ENCODE peak calls at places on chromosomes 4 and X, in eight cellular contexts. M is posterior cingulate gyrus; P is NCI-H1436; G is RWPE2; X is activated CD4-positive, CD25-positive, alpha-beta regulatory T cell; E is RPMI7951; B is activated gamma-delta T cell treated with Interleukin-2 at 50 U/mL for 16 hours; K is NCI-H1417 treated with DMSO at 0.1 percent for 48 hours. O is an unnamed sample.

GRCh38 chr4:84938316-84938715 is 28.2 kb downstream of the WDFY3 start:
- DNase-seq in X (no peak), M (no peak), B (no peak), P (no peak), K (no peak), G (no peak), E (peak), O (no peak)

GRCh38 chrX:20571611-20572010 is 304.9 kb upstream of the RPS6KA3 start:
- DNase-seq in E (no peak), B (no peak), X (no peak), G (no peak), P (no peak), M (no peak), K (no peak), O (no peak)

GRCh38 chr4:53346920-53347852 is 18.7 kb downstream of the SCFD2 start:
- DNase-seq in P (no peak), M (no peak), X (no peak), E (peak), K (no peak), G (no peak), B (no peak), O (no peak)

GRCh38 chr4:112172180-112172579 is 26.9 kb downstream of the FAM241A start:
- DNase-seq in B (no peak), M (no peak), X (no peak), K (no peak), G (no peak), P (no peak), E (no peak), O (no peak)

GRCh38 chrX:107684956-107685385 is 56.7 kb downstream of the PRPS1 start:
- DNase-seq in G (peak), P (no peak), E (peak), B (no peak), K (no peak), M (no peak), X (no peak), O (no peak)

GRCh38 chrX:1841746-1842145 is 226.9 kb downstream of the ASMT start:
- DNase-seq in X (no peak), M (no peak), K (no peak), P (no peak), B (no peak), E (no peak), G (no peak), O (no peak)

GRCh38 chr4:110637408-110638131 is 14.7 kb upstream of the PITX2 start:
- DNase-seq in K (no peak), E (no peak), B (no peak), X (no peak), G (no peak), M (no peak), P (no peak), O (no peak)

GRCh38 chrX:34130980-34131744 is 952 bp downstream of the FAM47A start:
- DNase-seq in P (no peak), G (no peak), K (no peak), X (no peak), B (no peak), M (no peak), E (no peak), O (no peak)

GRCh38 chr4:73679836-73680235 is 59.6 kb upstream of the RASSF6 start:
- DNase-seq in B (no peak), X (no peak), K (no peak), E (peak), M (no peak), G (no peak), P (no peak), O (no peak)

GRCh38 chrX:70026851-70027200 is 22.9 kb downstream of the AWAT2 start:
- DNase-seq in B (no peak), X (no peak), G (no peak), P (no peak), K (no peak), M (no peak), E (no peak), O (no peak)

GRCh38 chrX:106588801-106589200 is 23.0 kb upstream of the RADX start:
- DNase-seq in G (no peak), K (no peak), E (no peak), X (no peak), M (no peak), B (no peak), P (no peak), O (no peak)

GRCh38 chrX:154791951-154792350 is 13.3 kb downstream of the MPP1 start:
- DNase-seq in E (no peak), K (no peak), P (no peak), G (no peak), B (no peak), X (no peak), M (no peak), O (no peak)

GRCh38 chrX:3493605-3494004 is 147.2 kb upstream of the MXRA5 start:
- DNase-seq in K (no peak), B (no peak), M (no peak), E (no peak), G (no peak), P (no peak), X (no peak), O (no peak)

GRCh38 chr4:177147668-177148067 is 162.0 kb upstream of the NEIL3 start:
- DNase-seq in X (no peak), E (no peak), P (no peak), B (no peak), G (no peak), M (no peak), K (no peak), O (no peak)

GRCh38 chr4:169927280-169927679 is 98.9 kb downstream of the MFAP3L start:
- DNase-seq in K (no peak), M (no peak), G (no peak), E (no peak), P (no peak), B (no peak), X (no peak), O (no peak)

GRCh38 chr4:120869511-120870278 is 52.8 kb downstream of the PRDM5 start:
- DNase-seq in K (no peak), G (no peak), B (no peak), P (no peak), E (no peak), X (no peak), M (no peak), O (no peak)

GRCh38 chr4:42454755-42455154 is 57.5 kb downstream of the SHISA3 start:
- DNase-seq in K (no peak), B (no peak), X (no peak), G (no peak), M (no peak), E (no peak), P (no peak), O (no peak)

GRCh38 chr4:177008071-177008835 is 215.5 kb upstream of the VEGFC start:
- DNase-seq in E (peak), G (no peak), K (no peak), M (no peak), B (no peak), X (no peak), P (no peak), O (no peak)